ENCODE peak calls at places on chromosome 19, in nine cellular contexts. W is G401; Q is mammary epithelial cell; J is thoracic aorta; V is B cell; C is HuH-7; Y is activated naive CD8-positive, alpha-beta T cell treated with anti-CD3 and anti-CD28 coated beads for 36 hours; O is activated CD4-positive, alpha-beta T cell treated with anti-CD3 and anti-CD28 coated beads, Interleukin-2, amount 50 U/mL, for 1 hour; N is IMR-90. U is an unnamed sample.

GRCh38 chr19:56333506-56333905 is 18.9 kb upstream of the ZSCAN5A start:
- DNase-seq in W (peak), V (peak), C (peak), Q (peak), N (peak), Y (peak), O (peak), J (no peak), U (peak)

GRCh38 chr19:38388310-38389100 is at the start of gene SPRED3:
- DNase-seq in N (peak), Q (no peak), C (peak), W (no peak), J (no peak), Y (no peak), V (peak), O (no peak), U (peak)

GRCh38 chr19:30852168-30852567 is 480.0 kb downstream of the ZNF536 start:
- DNase-seq in N (no peak), C (no peak), W (no peak), J (no peak), O (no peak), Y (no peak), Q (no peak), V (no peak), U (no peak)

GRCh38 chr19:611506-611869 is 21.8 kb downstream of the HCN2 start:
- DNase-seq in N (peak), Q (peak), W (no peak), J (no peak), O (peak), Y (peak), C (no peak), V (no peak), U (no peak)

GRCh38 chr19:8832132-8833021 is at the start of the genes MBD3L1 and ZNF558:
- DNase-seq in V (peak), C (peak), N (peak), O (peak), Y (peak), J (peak), Q (peak), W (peak), U (peak)

GRCh38 chr19:39499082-39499642 is 415 bp downstream of the DLL3 start:
- DNase-seq in C (no peak), Q (peak), J (no peak), W (no peak), O (no peak), Y (peak), N (no peak), V (peak), U (peak)

GRCh38 chr19:3964256-3965194 is 6.4 kb downstream of the DAPK3 start:
- DNase-seq in J (no peak), O (no peak), C (no peak), V (no peak), W (no peak), Y (no peak), Q (no peak), N (no peak), U (no peak)

GRCh38 chr19:917323-918151 is at the start of gene KISS1R:
- DNase-seq in N (peak), W (peak), J (no peak), O (peak), Y (peak), Q (no peak), C (peak), V (peak), U (no peak)

GRCh38 chr19:46416077-46416709 is 2.8 kb upstream of the CCDC8 start:
- DNase-seq in V (no peak), O (no peak), J (peak), W (peak), C (peak), Q (peak), Y (peak), N (peak), U (peak)

GRCh38 chr19:39409207-39409885 is 2.7 kb downstream of the ZFP36 start:
- DNase-seq in Q (peak), N (peak), C (peak), Y (peak), J (peak), W (peak), V (peak), O (peak), U (peak)

GRCh38 chr19:27896091-27896490 is 1316.9 kb downstream of the UQCRFS1 start:
- DNase-seq in Y (no peak), O (no peak), J (no peak), Q (no peak), V (no peak), C (no peak), N (no peak), W (no peak), U (no peak)

GRCh38 chr19:27777726-27778125 is 1435.2 kb downstream of the UQCRFS1 start:
- DNase-seq in W (no peak), Y (no peak), J (no peak), Q (no peak), C (peak), N (no peak), O (no peak), V (no peak), U (no peak)

GRCh38 chr19:10699650-10700335 is 1.4 kb upstream of the QTRT1 start:
- DNase-seq in V (no peak), Y (peak), N (peak), O (peak), W (peak), Q (peak), C (peak), J (no peak), U (peak)

GRCh38 chr19:33080761-33081681 is at the start of gene GPATCH1:
- DNase-seq in N (peak), O (peak), V (peak), Q (peak), Y (peak), W (peak), C (peak), J (peak), U (peak)

GRCh38 chr19:43395561-43395960 is 19.1 kb upstream of the TEX101 start:
- DNase-seq in Q (peak), Y (no peak), N (no peak), W (no peak), O (no peak), J (no peak), V (no peak), C (no peak), U (no peak)

GRCh38 chr19:39400997-39401548 is 5.6 kb upstream of the ZFP36 start:
- DNase-seq in C (no peak), O (no peak), Y (no peak), J (no peak), N (no peak), V (no peak), W (peak), Q (no peak), U (no peak)

GRCh38 chr19:52936151-52936957 is 13.1 kb upstream of the ZNF888 start:
- DNase-seq in W (no peak), Q (no peak), N (no peak), C (no peak), V (no peak), J (no peak), Y (no peak), O (no peak), U (no peak)

GRCh38 chr19:21698215-21698614 is 69.2 kb downstream of the ZNF100 start:
- DNase-seq in V (no peak), O (no peak), Y (no peak), N (peak), C (peak), W (peak), J (no peak), Q (peak), U (no peak)

GRCh38 chr19:54162241-54162805 is 2.8 kb upstream of the LENG1 start:
- DNase-seq in J (peak), C (no peak), N (peak), W (no peak), Q (peak), Y (peak), O (peak), V (peak), U (peak)

GRCh38 chr19:5089283-5089682 is 120.4 kb downstream of the KDM4B start:
- DNase-seq in N (no peak), Y (no peak), J (no peak), W (no peak), O (no peak), C (no peak), V (no peak), Q (no peak), U (no peak)

GRCh38 chr19:46634045-46634655 is 1.9 kb downstream of the GNG8 start:
- DNase-seq in C (peak), Q (peak), W (peak), N (peak), V (peak), J (peak), Y (peak), O (peak), U (peak)

GRCh38 chr19:58054792-58055482 is 4.1 kb upstream of the ZNF135 start:
- DNase-seq in Y (no peak), N (peak), W (peak), C (no peak), Q (no peak), O (no peak), J (no peak), V (peak), U (no peak)

GRCh38 chr19:46745521-46746280 is at the start of gene FKRP:
- DNase-seq in Q (no peak), J (no peak), V (peak), O (peak), C (peak), N (no peak), Y (peak), W (no peak), U (peak)

GRCh38 chr19:33300016-33300981 is 2.0 kb downstream of the CEBPA start:
- DNase-seq in V (peak), Q (no peak), O (no peak), Y (no peak), W (no peak), N (no peak), J (no peak), C (no peak), U (no peak)

GRCh38 chr19:33302974-33303790 is 848 bp upstream of the CEBPA start:
- DNase-seq in N (peak), Q (peak), C (no peak), O (no peak), J (no peak), V (peak), Y (peak), W (peak), U (no peak)

U was measured in NCI-H1436.